ENCODE peak calls at places on chromosomes 2 and 18, in six cellular contexts. U is NCI-H345, V is HFFc6, Y is posterior cingulate gyrus, G is smooth muscle cell of the brain vasculature, N is fibroblast of lung. E is an unnamed sample.

GRCh38 chr2:161124186-161124585 is 36.0 kb upstream of the TANK start:
- DNase-seq in U (no peak), V (no peak), Y (no peak), G (no peak), N (no peak), E (no peak)

GRCh38 chr2:197615033-197615652 is 60.2 kb downstream of the RFTN2 start:
- DNase-seq in U (peak; percentile 32), V (no peak), Y (no peak), G (no peak), N (no peak), E (no peak)

GRCh38 chr2:27390822-27391679 is 10.5 kb upstream of the ZNF513 start:
- DNase-seq in U (no peak), V (no peak), Y (no peak), G (no peak), N (no peak), E (no peak)

GRCh38 chr2:207008105-207008990 is 69.0 kb downstream of the CPO start:
- DNase-seq in U (no peak), V (peak; percentile 7), Y (no peak), G (no peak), N (no peak), E (peak; percentile 35)

GRCh38 chr2:109154226-109154625 is 25.2 kb downstream of the SH3RF3 start:
- DNase-seq in U (no peak), V (no peak), Y (no peak), G (no peak), N (no peak), E (no peak)

GRCh38 chr2:156455366-156455975 is 19.3 kb downstream of the GPD2 start:
- DNase-seq in U (no peak), V (peak; percentile 33), Y (no peak), G (no peak), N (peak; percentile 65), E (peak; percentile 57)

GRCh38 chr2:100252811-100253698 is 69.2 kb downstream of the LONRF2 start:
- DNase-seq in U (no peak), V (no peak), Y (no peak), G (no peak), N (no peak), E (no peak)

GRCh38 chr2:238558456-238559099 is 131.9 kb downstream of the ASB1 start:
- DNase-seq in U (no peak), V (no peak), Y (no peak), G (no peak), N (no peak), E (no peak)

GRCh38 chr2:98148968-98149697 is 62.2 kb downstream of the VWA3B start:
- DNase-seq in U (no peak), V (peak; percentile 57), Y (no peak), G (peak; percentile 58), N (peak; percentile 83), E (peak; percentile 87)

GRCh38 chr2:120779781-120780283 is 44.2 kb downstream of the GLI2 start:
- DNase-seq in U (no peak), V (peak; percentile 90), Y (no peak), G (no peak), N (peak; percentile 50), E (peak; percentile 56)

GRCh38 chr18:7084080-7084765 is 33.4 kb downstream of the LAMA1 start:
- DNase-seq in U (no peak), V (peak; percentile 17), Y (no peak), G (peak; percentile 9), N (peak; percentile 42), E (peak; percentile 63)

GRCh38 chr18:46632401-46633089 is 24.5 kb downstream of the LOXHD1 start:
- DNase-seq in U (no peak), V (peak; percentile 10), Y (peak; percentile 41), G (no peak), N (no peak), E (peak; percentile 7)

GRCh38 chr2:9358846-9359245 is 64.5 kb downstream of the ITGB1BP1 start:
- DNase-seq in U (no peak), V (no peak), Y (no peak), G (no peak), N (no peak), E (no peak)

GRCh38 chr18:77124452-77124922 is 8.1 kb downstream of the MBP start:
- DNase-seq in U (no peak), V (no peak), Y (no peak), G (no peak), N (no peak), E (no peak)

GRCh38 chr18:48854780-48855179 is 96.0 kb downstream of the SMAD7 start:
- DNase-seq in U (no peak), V (no peak), Y (no peak), G (no peak), N (no peak), E (no peak)

GRCh38 chr2:42970151-42970550 is 177.8 kb upstream of the HAAO start:
- DNase-seq in U (no peak), V (peak; percentile 50), Y (no peak), G (no peak), N (no peak), E (no peak)

GRCh38 chr18:8623549-8624106 is 14.4 kb downstream of the RAB12 start:
- DNase-seq in U (peak; percentile 8), V (no peak), Y (no peak), G (no peak), N (peak; percentile 22), E (no peak)

GRCh38 chr2:240455227-240455718 is 19.8 kb downstream of the GPC1 start:
- DNase-seq in U (no peak), V (no peak), Y (no peak), G (no peak), N (no peak), E (no peak)

GRCh38 chr2:19140463-19141208 is 217.8 kb downstream of the OSR1 start:
- DNase-seq in U (no peak), V (peak; percentile 92), Y (no peak), G (peak; percentile 93), N (peak; percentile 82), E (peak; percentile 91)

GRCh38 chr18:12904012-12904516 is 20.0 kb upstream of the PTPN2 start:
- DNase-seq in U (no peak), V (peak; percentile 15), Y (no peak), G (no peak), N (peak; percentile 50), E (no peak)

GRCh38 chr2:171248205-171248662 is 87.5 kb upstream of the TLK1 start:
- DNase-seq in U (no peak), V (no peak), Y (no peak), G (no peak), N (no peak), E (no peak)

GRCh38 chr2:230671117-230671516 is 41.5 kb upstream of the CAB39 start:
- DNase-seq in U (no peak), V (peak; percentile 71), Y (no peak), G (no peak), N (peak; percentile 63), E (peak; percentile 89)

GRCh38 chr2:62186534-62186933 is 9.4 kb upstream of the B3GNT2 start:
- DNase-seq in U (no peak), V (no peak), Y (no peak), G (no peak), N (peak; percentile 26), E (no peak)

GRCh38 chr2:8252997-8253694 is 428.7 kb upstream of the ID2 start:
- DNase-seq in U (peak; percentile 88), V (no peak), Y (no peak), G (no peak), N (no peak), E (no peak)

GRCh38 chr2:45274190-45274926 is 265.1 kb upstream of the SIX2 start:
- DNase-seq in U (peak; percentile 72), V (no peak), Y (peak; percentile 13), G (no peak), N (no peak), E (no peak)

GRCh38 chr2:223197046-223197445 is 145.1 kb downstream of the KCNE4 start:
- DNase-seq in U (no peak), V (no peak), Y (no peak), G (no peak), N (no peak), E (no peak)

GRCh38 chr18:74896390-74896991 is 298.8 kb downstream of the ZNF407 start:
- DNase-seq in U (peak; percentile 82), V (no peak), Y (peak; percentile 24), G (no peak), N (no peak), E (no peak)

GRCh38 chr2:240568678-240569522 is 616 bp downstream of the RNPEPL1 start:
- DNase-seq in U (peak; percentile 67), V (peak; percentile 33), Y (peak; percentile 61), G (no peak), N (peak; percentile 65), E (peak; percentile 73)

GRCh38 chr2:207071820-207072219 is 93.9 kb downstream of the KLF7 start:
- DNase-seq in U (no peak), V (no peak), Y (no peak), G (no peak), N (no peak), E (no peak)

GRCh38 chr2:162058973-162059668 is 14.9 kb downstream of the DPP4 start:
- DNase-seq in U (no peak), V (no peak), Y (no peak), G (no peak), N (no peak), E (peak; percentile 18)

GRCh38 chr18:79560861-79561210 is 118.8 kb upstream of the CTDP1 start:
- DNase-seq in U (no peak), V (no peak), Y (no peak), G (no peak), N (no peak), E (no peak)